ENCODE peak calls at places on chromosome X, in seven cellular contexts. D is MCF 10A; X is stimulated activated CD4-positive, alpha-beta T cell treated with anti-CD3 and anti-CD28 coated beads, Interleukin-15, amount 100 ng/mL, for 1 hour; H is effector CD8-positive, alpha-beta T cell; A is midbrain; J is heart right ventricle; S is A549. C is an unnamed sample.

GRCh38 chrX:71291381-71291780 is 7.9 kb downstream of the NONO start:
- DNase-seq in S (no peak), X (no peak), A (no peak), D (no peak), H (no peak), J (no peak), C (no peak)

GRCh38 chrX:154396948-154397887 is 959 bp upstream of the RPL10 start:
- DNase-seq in S (peak), H (peak), X (peak), A (no peak), D (peak), J (peak), C (peak)

GRCh38 chrX:55710701-55711100 is 6.8 kb upstream of the RRAGB start:
- DNase-seq in S (peak), H (no peak), X (no peak), A (no peak), D (peak), J (peak), C (no peak)

GRCh38 chrX:31524182-31524581 is 452.3 kb upstream of the FTHL17 start:
- DNase-seq in S (no peak), X (no peak), J (no peak), D (no peak), A (no peak), H (no peak), C (no peak)

GRCh38 chrX:155864655-155865054 is 16.5 kb upstream of the VAMP7 start:
- DNase-seq in H (no peak), X (no peak), A (no peak), S (peak), J (no peak), D (peak), C (no peak)

GRCh38 chrX:12548746-12549145 is 242.5 kb upstream of the PRPS2 start:
- DNase-seq in A (no peak), S (peak), H (no peak), X (no peak), D (peak), J (peak), C (no peak)

GRCh38 chrX:106899841-106900240 is 3.3 kb downstream of the RIPPLY1 start:
- DNase-seq in J (no peak), X (no peak), D (no peak), A (no peak), S (no peak), H (no peak), C (no peak)

GRCh38 chrX:154600962-154601374 is 16.0 kb downstream of the CTAG1A start:
- DNase-seq in H (no peak), D (peak), X (no peak), A (no peak), J (no peak), S (no peak), C (no peak)

GRCh38 chrX:154827194-154827593 is 7.3 kb downstream of the SMIM9 start:
- DNase-seq in A (no peak), X (no peak), J (no peak), S (no peak), H (no peak), D (no peak), C (no peak)

GRCh38 chrX:41200785-41201184 is 115.5 kb downstream of the USP9X start:
- DNase-seq in X (no peak), D (no peak), H (no peak), J (no peak), A (no peak), S (no peak), C (no peak)

GRCh38 chrX:8748855-8749254 is 16.9 kb upstream of the ANOS1 start:
- DNase-seq in D (peak), A (peak), J (no peak), X (no peak), H (no peak), S (peak), C (no peak)

GRCh38 chrX:39874202-39874816 is 223.4 kb downstream of the BCOR start:
- DNase-seq in D (no peak), J (no peak), H (no peak), A (no peak), X (peak), S (no peak), C (no peak)

GRCh38 chrX:110442631-110443030 is 84.0 kb downstream of the RTL9 start:
- DNase-seq in H (no peak), J (no peak), D (peak), A (no peak), X (no peak), S (peak), C (no peak)

GRCh38 chrX:135185795-135186443 is 14.7 kb upstream of the CT55 start:
- DNase-seq in D (peak), J (no peak), S (peak), H (no peak), X (no peak), A (peak), C (no peak)

GRCh38 chrX:9374537-9374936 is 90.3 kb upstream of the TBL1X start:
- DNase-seq in S (no peak), D (peak), X (no peak), J (no peak), A (no peak), H (no peak), C (no peak)

GRCh38 chrX:151004085-151004484 is 20.9 kb downstream of the HMGB3 start:
- DNase-seq in H (no peak), X (no peak), J (no peak), A (no peak), D (peak), S (peak), C (peak)

GRCh38 chrX:87798039-87798438 is 280.4 kb downstream of the KLHL4 start:
- DNase-seq in J (no peak), S (no peak), D (no peak), X (no peak), A (no peak), H (no peak), C (no peak)

GRCh38 chrX:130260316-130260715 is 8.4 kb downstream of the ZNF280C start:
- DNase-seq in D (no peak), X (no peak), J (no peak), A (no peak), S (no peak), H (no peak), C (no peak)

GRCh38 chrX:111098874-111099273 is 2.9 kb downstream of the PAK3 start:
- DNase-seq in J (peak), X (peak), A (peak), H (peak), D (peak), S (peak), C (no peak)

GRCh38 chrX:100928660-100929613 is at the start of gene XKRX:
- DNase-seq in X (peak), D (peak), A (no peak), J (peak), H (peak), S (peak), C (peak)

GRCh38 chrX:105618393-105619101 is 203.8 kb upstream of the NRK start:
- DNase-seq in H (no peak), X (no peak), A (no peak), D (no peak), S (no peak), J (no peak), C (no peak)

GRCh38 chrX:21985332-21985777 is 44.8 kb downstream of the SMS start:
- DNase-seq in H (peak), S (peak), D (peak), A (peak), X (peak), J (peak), C (peak)

GRCh38 chrX:7146703-7147430 is 645 bp upstream of the STS start:
- DNase-seq in D (peak), J (peak), S (peak), H (no peak), X (no peak), A (peak), C (peak)

GRCh38 chrX:70508296-70508911 is 63.8 kb downstream of the DLG3 start:
- DNase-seq in X (no peak), D (no peak), J (no peak), S (no peak), A (no peak), H (no peak), C (no peak)

GRCh38 chrX:86917959-86918358 is 599.6 kb upstream of the KLHL4 start:
- DNase-seq in A (no peak), J (no peak), D (no peak), H (no peak), S (no peak), X (no peak), C (no peak)

GRCh38 chrX:67094061-67094460 is 449.8 kb upstream of the AR start:
- DNase-seq in H (no peak), A (no peak), X (no peak), D (no peak), J (no peak), S (no peak), C (no peak)

GRCh38 chrX:115344885-115345653 is 55.6 kb downstream of the LUZP4 start:
- DNase-seq in H (no peak), A (peak), D (peak), X (no peak), J (peak), S (peak), C (peak)

GRCh38 chrX:69919749-69920148 is 130.0 kb downstream of the AWAT2 start:
- DNase-seq in D (no peak), S (no peak), A (no peak), H (no peak), X (no peak), J (no peak), C (no peak)

GRCh38 chrX:154321624-154322023 is 26.0 kb downstream of the TKTL1 start:
- DNase-seq in J (peak), A (no peak), H (no peak), X (no peak), S (peak), D (peak), C (no peak)

GRCh38 chrX:10395179-10395578 is 225.2 kb downstream of the MID1 start:
- DNase-seq in X (no peak), A (no peak), J (no peak), D (no peak), S (no peak), H (no peak), C (no peak)

GRCh38 chrX:42803320-42803719 is 25.4 kb upstream of the PPP1R2C start:
- DNase-seq in S (no peak), H (no peak), J (no peak), X (no peak), A (no peak), D (peak), C (no peak)

C was measured in putamen.